ENCODE peak calls at places on chromosome X, in nine cellular contexts. V, M, P, G, T, W, D, L and I are unnamed samples.

GRCh38 chrX:84046403-84046984 is 141.5 kb downstream of the RPS6KA6 start:
- DNase-seq in V (peak; percentile 20), M (peak; percentile 57), P (peak; percentile 37), G (peak; percentile 53), T (peak; percentile 57), W (no peak), D (no peak), L (peak; percentile 36), I (peak; percentile 38)

GRCh38 chrX:20056704-20057103 is 60.0 kb downstream of the MAP7D2 start:
- DNase-seq in V (no peak), M (peak; percentile 74), P (no peak), G (no peak), T (peak; percentile 87), W (no peak), D (no peak), L (no peak), I (peak; percentile 41)

GRCh38 chrX:138704101-138704500 is 7.4 kb downstream of the FGF13 start:
- DNase-seq in V (no peak), M (no peak), P (no peak), G (no peak), T (no peak), W (no peak), D (no peak), L (no peak), I (no peak)

GRCh38 chrX:151973851-151974335 is 583 bp downstream of the GABRE start:
- DNase-seq in V (peak; percentile 13), M (no peak), P (no peak), G (no peak), T (no peak), W (no peak), D (no peak), L (no peak), I (no peak)

GRCh38 chrX:87525771-87526229 is 8.2 kb downstream of the KLHL4 start:
- DNase-seq in V (peak; percentile 76), M (no peak), P (peak; percentile 74), G (peak; percentile 63), T (peak; percentile 70), W (peak; percentile 15), D (no peak), L (no peak), I (peak; percentile 78)

GRCh38 chrX:95156566-95156965 is 1482.6 kb downstream of the FAM133A start:
- DNase-seq in V (no peak), M (peak; percentile 68), P (no peak), G (no peak), T (no peak), W (no peak), D (no peak), L (no peak), I (no peak)

GRCh38 chrX:2784026-2784425 is 32.2 kb downstream of the XG start:
- DNase-seq in V (no peak), M (no peak), P (peak; percentile 46), G (no peak), T (no peak), W (peak; percentile 19), D (no peak), L (no peak), I (no peak)

GRCh38 chrX:13077168-13077567 is 32.7 kb upstream of the FAM9C start:
- DNase-seq in V (no peak), M (no peak), P (peak; percentile 19), G (no peak), T (peak; percentile 56), W (no peak), D (no peak), L (no peak), I (peak; percentile 47)

GRCh38 chrX:150879855-150880807 is 18.3 kb downstream of the CD99L2 start:
- DNase-seq in V (no peak), M (no peak), P (no peak), G (no peak), T (no peak), W (no peak), D (no peak), L (no peak), I (no peak)

GRCh38 chrX:50704360-50704759 is 109.6 kb downstream of the SHROOM4 start:
- DNase-seq in V (no peak), M (no peak), P (peak; percentile 16), G (no peak), T (no peak), W (no peak), D (no peak), L (no peak), I (peak; percentile 33)

GRCh38 chrX:38879631-38880220 is 78.5 kb downstream of the MID1IP1 start:
- DNase-seq in V (no peak), M (no peak), P (no peak), G (no peak), T (peak; percentile 66), W (no peak), D (no peak), L (peak; percentile 23), I (no peak)

GRCh38 chrX:14697453-14697852 is 168.1 kb downstream of the GLRA2 start:
- DNase-seq in V (peak; percentile 41), M (peak; percentile 56), P (peak; percentile 25), G (peak; percentile 53), T (peak; percentile 69), W (no peak), D (no peak), L (peak; percentile 4), I (no peak)